ENCODE peak calls at places on chromosomes 2 and 18, in six cellular contexts. B, J, L, U, G and A are unnamed samples.
A peak's percentile ranks its signal among the peaks of the same experiment; 100 is the strongest.

GRCh38 chr2:218003994-218004419 is 1.2 kb upstream of the TNS1 start:
- DNase-seq in L (no peak), G (no peak), U (no peak), B (peak; percentile 98), J (no peak), A (no peak)

GRCh38 chr2:30758315-30758714 is 48.9 kb downstream of the CAPN13 start:
- DNase-seq in L (no peak), J (no peak), B (no peak), G (no peak), U (no peak), A (no peak)

GRCh38 chr2:10287766-10288165 is 14.9 kb upstream of the HPCAL1 start:
- DNase-seq in B (no peak), L (no peak), J (no peak), U (no peak), G (no peak), A (no peak)

GRCh38 chr2:151799886-151800292 is 28.3 kb downstream of the ARL5A start:
- DNase-seq in G (no peak), U (no peak), B (no peak), L (no peak), J (no peak), A (no peak)

GRCh38 chr18:45755936-45756335 is 32.0 kb downstream of the SLC14A1 start:
- DNase-seq in B (peak; percentile 77), G (no peak), J (peak; percentile 29), L (no peak), U (no peak), A (no peak)

GRCh38 chr18:72720116-72720515 is 147.7 kb downstream of the NETO1 start:
- DNase-seq in G (no peak), B (no peak), L (no peak), J (no peak), U (no peak), A (no peak)

GRCh38 chr2:70684846-70685622 is 83.0 kb downstream of the ADD2 start:
- DNase-seq in J (no peak), B (no peak), U (no peak), G (no peak), L (no peak), A (no peak)

GRCh38 chr2:96098900-96099590 is 17.3 kb downstream of the ADRA2B start:
- DNase-seq in J (no peak), U (no peak), B (no peak), L (no peak), G (no peak), A (no peak)

GRCh38 chr2:65081232-65081685 is 25.0 kb downstream of the CEP68 start:
- DNase-seq in J (peak; percentile 53), U (no peak), B (no peak), G (no peak), L (no peak), A (no peak)

GRCh38 chr2:209305026-209305425 is 118.8 kb upstream of the MAP2 start:
- DNase-seq in U (no peak), L (no peak), B (no peak), J (no peak), G (no peak), A (no peak)

GRCh38 chr2:103401621-103402020 is 639.8 kb downstream of the TMEM182 start:
- DNase-seq in L (no peak), J (no peak), G (no peak), B (peak; percentile 72), U (no peak), A (peak; percentile 41)

GRCh38 chr2:101558740-101559508 is 84.0 kb upstream of the RFX8 start:
- DNase-seq in B (peak; percentile 93), G (no peak), J (peak; percentile 70), U (no peak), L (no peak), A (no peak)